ENCODE peak calls at places on chromosome 9, in eight cellular contexts. D, F, K, W, T, B, S and U are unnamed samples.

GRCh38 chr9:618478-618877 is 223.0 kb upstream of the DMRT1 start:
- DNase-seq in S (no peak), W (no peak), T (peak; percentile 73), F (peak; percentile 67), K (no peak), D (no peak), B (no peak), U (no peak)

GRCh38 chr9:84711936-84712335 is 42.4 kb downstream of the NTRK2 start:
- DNase-seq in K (peak; percentile 62), T (peak; percentile 80), F (no peak), B (no peak), S (no peak), W (no peak), D (no peak), U (no peak)

GRCh38 chr9:23123048-23123632 is 676.5 kb downstream of the DMRTA1 start:
- DNase-seq in S (no peak), B (no peak), K (no peak), D (peak; percentile 24), W (no peak), T (peak; percentile 33), F (peak; percentile 27), U (no peak)

GRCh38 chr9:20689833-20690232 is 5.8 kb downstream of the FOCAD start:
- DNase-seq in F (no peak), S (no peak), W (no peak), B (no peak), T (no peak), D (no peak), K (no peak), U (no peak)

GRCh38 chr9:33524431-33524947 is 438 bp downstream of the ANKRD18B start:
- DNase-seq in T (no peak), B (no peak), S (no peak), W (no peak), D (no peak), F (no peak), K (no peak), U (no peak)

GRCh38 chr9:114804504-114804903 is 1.3 kb downstream of the TNFSF15 start:
- DNase-seq in T (peak; percentile 84), F (peak; percentile 84), S (no peak), K (peak; percentile 42), B (no peak), D (no peak), W (no peak), U (no peak)

GRCh38 chr9:98971168-98971914 is 27.6 kb downstream of the COL15A1 start:
- DNase-seq in D (no peak), K (peak; percentile 58), S (no peak), W (no peak), B (no peak), F (peak; percentile 91), T (peak; percentile 78), U (no peak)

GRCh38 chr9:134636142-134636507 is 5.5 kb upstream of the COL5A1 start:
- DNase-seq in T (no peak), F (no peak), D (peak; percentile 5), S (no peak), W (no peak), B (peak; percentile 23), K (no peak), U (no peak)

GRCh38 chr9:98807811-98808195 is 333 bp downstream of the GALNT12 start:
- DNase-seq in S (no peak), W (peak; percentile 20), B (no peak), K (no peak), D (no peak), T (peak; percentile 33), F (no peak), U (no peak)

GRCh38 chr9:110065527-110065926 is 142.4 kb downstream of the C9orf152 start:
- DNase-seq in S (no peak), T (no peak), D (no peak), F (peak; percentile 66), B (no peak), W (no peak), K (no peak), U (no peak)

GRCh38 chr9:99259231-99259918 is 37.3 kb downstream of the SEC61B start:
- DNase-seq in B (peak; percentile 87), F (no peak), T (peak; percentile 30), W (peak; percentile 22), D (peak; percentile 93), K (peak; percentile 92), S (peak; percentile 86), U (peak; percentile 12)

GRCh38 chr9:96327694-96328352 is 25.8 kb upstream of the HSD17B3 start:
- DNase-seq in F (peak; percentile 59), S (no peak), T (peak; percentile 39), W (peak; percentile 55), B (no peak), K (no peak), D (no peak), U (no peak)

GRCh38 chr9:73009649-73010288 is 56.9 kb upstream of the ALDH1A1 start:
- DNase-seq in T (no peak), F (no peak), W (no peak), S (no peak), D (no peak), K (no peak), B (no peak), U (no peak)

GRCh38 chr9:96859461-96860198 is 5.3 kb upstream of the ZNF782 start:
- DNase-seq in F (peak; percentile 76), W (no peak), K (no peak), T (peak; percentile 71), B (no peak), S (no peak), D (no peak), U (no peak)

GRCh38 chr9:99573052-99573451 is 248.6 kb upstream of the NR4A3 start:
- DNase-seq in K (no peak), S (no peak), F (no peak), B (no peak), D (no peak), T (no peak), W (no peak), U (no peak)

GRCh38 chr9:36945999-36946398 is 88.1 kb downstream of the PAX5 start:
- DNase-seq in F (no peak), W (no peak), T (no peak), B (no peak), S (no peak), K (no peak), D (no peak), U (no peak)

GRCh38 chr9:82598254-82599039 is 464.5 kb downstream of the RASEF start:
- DNase-seq in D (no peak), S (no peak), K (no peak), B (no peak), T (no peak), F (peak; percentile 12), W (no peak), U (no peak)

GRCh38 chr9:102514541-102514940 is 480.6 kb upstream of the CYLC2 start:
- DNase-seq in F (no peak), K (no peak), S (no peak), B (no peak), T (no peak), D (no peak), W (no peak), U (no peak)

GRCh38 chr9:98539954-98540353 is 168.8 kb downstream of the GABBR2 start:
- DNase-seq in F (peak; percentile 70), D (no peak), W (no peak), K (peak; percentile 35), B (no peak), T (peak; percentile 91), S (no peak), U (no peak)

GRCh38 chr9:593809-594208 is 247.7 kb upstream of the DMRT1 start:
- DNase-seq in B (no peak), W (no peak), D (no peak), T (no peak), S (no peak), F (no peak), K (no peak), U (no peak)

GRCh38 chr9:22446589-22446949 is at the start of gene DMRTA1:
- DNase-seq in T (peak; percentile 76), F (peak; percentile 25), K (peak; percentile 36), B (peak; percentile 83), D (peak; percentile 92), W (no peak), S (peak; percentile 80), U (no peak)

GRCh38 chr9:117092582-117092981 is 322.3 kb downstream of the ASTN2 start:
- DNase-seq in B (no peak), D (no peak), T (peak; percentile 42), F (peak; percentile 35), S (no peak), K (no peak), W (no peak), U (no peak)

GRCh38 chr9:110081395-110081794 is 126.6 kb downstream of the C9orf152 start:
- DNase-seq in T (peak; percentile 73), S (no peak), F (peak; percentile 68), B (no peak), K (no peak), W (no peak), D (no peak), U (no peak)

GRCh38 chr9:130321539-130321938 is 56.0 kb downstream of the HMCN2 start:
- DNase-seq in T (no peak), W (no peak), K (no peak), B (no peak), F (no peak), D (no peak), S (no peak), U (no peak)
- H3K27me3 ChIP-seq in T (no peaks in the 10 kb centered on the region), W (peaks cover 6% of the 10 kb centered on the region), K (peaks cover 17% of the 10 kb centered on the region), B (peaks cover 46% of the 10 kb centered on the region), F (peaks cover 77% of the 10 kb centered on the region), D (no peaks in the 10 kb centered on the region), S (no peaks in the 10 kb centered on the region), U (peaks cover 5% of the 10 kb centered on the region)

GRCh38 chr9:111866976-111867375 is 29.6 kb upstream of the UGCG start:
- DNase-seq in W (peak; percentile 34), S (no peak), D (no peak), K (no peak), B (no peak), F (peak; percentile 86), T (peak; percentile 86), U (no peak)
- H3K4me3 ChIP-seq in W (no peak overlapping the region), S (no peak overlapping the region), D (no peak overlapping the region), K (no peak overlapping the region), B (no peak overlapping the region), F (no peak overlapping the region), T (no peak overlapping the region), U (no peak overlapping the region)

GRCh38 chr9:69179037-69179436 is 5.0 kb downstream of the TJP2 start:
- DNase-seq in K (no peak), W (no peak), T (no peak), B (no peak), F (no peak), S (no peak), D (no peak), U (no peak)
- H3K4me1 ChIP-seq in K (no peaks in the 10 kb centered on the region), W (peaks cover 42% of the 10 kb centered on the region), T (peaks cover 21% of the 10 kb centered on the region), B (peaks cover 74% of the 10 kb centered on the region), F (peaks cover 12% of the 10 kb centered on the region), S (peaks cover 49% of the 10 kb centered on the region), D (peaks cover 4% of the 10 kb centered on the region), U (no peaks in the 10 kb centered on the region)

GRCh38 chr9:132142883-132143282 is 19.0 kb upstream of the NTNG2 start:
- DNase-seq in F (no peak), S (no peak), D (no peak), B (no peak), W (no peak), T (no peak), K (no peak), U (no peak)

GRCh38 chr9:132141948-132142594 is 19.8 kb upstream of the NTNG2 start:
- DNase-seq in B (no peak), K (no peak), T (no peak), F (no peak), W (no peak), S (no peak), D (no peak), U (no peak)

GRCh38 chr9:132144708-132145365 is 17.0 kb upstream of the NTNG2 start:
- DNase-seq in W (no peak), S (no peak), D (no peak), K (peak; percentile 62), B (no peak), F (peak; percentile 66), T (peak; percentile 64), U (no peak)

GRCh38 chr9:132143359-132143758 is 18.5 kb upstream of the NTNG2 start:
- DNase-seq in T (no peak), B (no peak), F (no peak), D (peak; percentile 43), K (no peak), S (no peak), W (no peak), U (no peak)

GRCh38 chr9:132141364-132141947 is 20.4 kb upstream of the NTNG2 start:
- DNase-seq in B (no peak), K (no peak), W (no peak), D (no peak), S (no peak), F (no peak), T (peak; percentile 25), U (no peak)
- H3K27me3 ChIP-seq in B (peaks cover 63% of the 10 kb centered on the region), K (peaks cover 10% of the 10 kb centered on the region), W (no peaks in the 10 kb centered on the region), D (no peaks in the 10 kb centered on the region), S (peaks cover 3% of the 10 kb centered on the region), F (peaks cover 68% of the 10 kb centered on the region), T (peaks cover 27% of the 10 kb centered on the region), U (peaks cover 7% of the 10 kb centered on the region)